ENCODE peak calls at places on chromosomes 6 and 20, in ten cellular contexts. M is Panc1, A is GM23338, J is HL-60, N is spleen, Y is HepG2, T is SK-N-SH, B is endothelial cell of umbilical vein, X is HCT116, H is upper lobe of left lung. W is an unnamed sample.

GRCh38 chr6:37862992-37863391 is 43.5 kb downstream of the ZFAND3 start:
- DNase-seq in J (no peak), M (no peak), A (no peak), H (no peak), X (no peak), T (no peak), B (no peak), Y (no peak), N (no peak), W (no peak)

GRCh38 chr6:159831373-159831679 is 31.2 kb downstream of the PNLDC1 start:
- DNase-seq in Y (no peak), B (no peak), X (no peak), T (no peak), H (no peak), M (no peak), N (no peak), J (no peak), A (no peak), W (no peak)

GRCh38 chr20:10495173-10495572 is 60.1 kb downstream of the SLX4IP start:
- DNase-seq in Y (no peak), H (no peak), T (no peak), X (no peak), J (no peak), M (no peak), B (peak), A (no peak), N (no peak), W (no peak)

GRCh38 chr20:22586645-22587310 is 2.4 kb upstream of the FOXA2 start:
- DNase-seq in M (no peak), T (peak), N (no peak), X (no peak), J (no peak), Y (peak), A (peak), H (peak), B (no peak), W (no peak)

GRCh38 chr6:30685977-30686907 is at the start of gene PPP1R18:
- DNase-seq in N (peak), J (peak), X (no peak), A (peak), B (peak), Y (no peak), T (peak), H (peak), M (no peak), W (no peak)

GRCh38 chr6:139967497-139967896 is 593.0 kb upstream of the CITED2 start:
- DNase-seq in M (no peak), B (peak), A (no peak), N (no peak), H (no peak), X (no peak), T (no peak), Y (no peak), J (no peak), W (no peak)

GRCh38 chr20:42308980-42309524 is 690.9 kb upstream of the CHD6 start:
- DNase-seq in Y (no peak), X (no peak), A (no peak), B (no peak), J (no peak), N (no peak), H (no peak), T (no peak), M (no peak), W (no peak)

GRCh38 chr20:22918286-22918983 is 116.7 kb upstream of the SSTR4 start:
- DNase-seq in H (no peak), B (no peak), M (no peak), A (no peak), Y (no peak), X (no peak), T (no peak), J (no peak), N (no peak), W (no peak)

GRCh38 chr6:81766482-81767069 is 14.1 kb upstream of the TENT5A start:
- DNase-seq in Y (peak), X (no peak), A (no peak), B (peak), T (no peak), N (no peak), M (no peak), H (no peak), J (peak), W (peak)

GRCh38 chr6:14888575-14889000 is 357.3 kb upstream of the JARID2 start:
- DNase-seq in A (no peak), X (no peak), B (no peak), H (no peak), M (no peak), J (peak), T (no peak), N (no peak), Y (no peak), W (no peak)

GRCh38 chr20:14866841-14867514 is 529.6 kb upstream of the FLRT3 start:
- DNase-seq in N (no peak), B (no peak), M (no peak), A (no peak), Y (peak), J (no peak), T (no peak), H (no peak), X (no peak), W (no peak)

GRCh38 chr6:121592955-121593665 is 157.7 kb downstream of the GJA1 start:
- DNase-seq in N (no peak), X (no peak), T (peak), Y (no peak), A (no peak), J (no peak), H (no peak), B (no peak), M (no peak), W (no peak)

GRCh38 chr6:16947461-16948159 is 154.2 kb upstream of the STMND1 start:
- DNase-seq in Y (peak), A (peak), J (no peak), H (no peak), T (no peak), B (peak), N (no peak), X (peak), M (no peak), W (peak)

GRCh38 chr20:54134445-54135220 is 39.2 kb downstream of the CYP24A1 start:
- DNase-seq in X (peak), A (no peak), N (no peak), H (no peak), B (no peak), M (no peak), J (no peak), Y (peak), T (no peak), W (no peak)

GRCh38 chr20:62068997-62069396 is 3.3 kb upstream of the TAF4 start:
- DNase-seq in J (no peak), B (no peak), T (no peak), H (no peak), N (peak), A (peak), X (no peak), M (no peak), Y (no peak), W (no peak)

GRCh38 chr20:9617940-9618339 is 103.5 kb downstream of the LAMP5 start:
- DNase-seq in B (no peak), N (no peak), T (peak), J (no peak), Y (peak), M (peak), A (peak), X (peak), H (no peak), W (peak)

GRCh38 chr6:158653577-158654354 is 3.9 kb downstream of the SYTL3 start:
- DNase-seq in T (no peak), M (no peak), N (peak), X (no peak), Y (no peak), J (peak), H (no peak), A (no peak), B (no peak), W (no peak)

GRCh38 chr20:62922451-62922921 is 3.8 kb downstream of the DIDO1 start:
- DNase-seq in N (no peak), B (no peak), X (no peak), T (no peak), A (no peak), J (no peak), M (no peak), Y (no peak), H (no peak), W (no peak)

GRCh38 chr20:370977-371754 is 9.4 kb upstream of the TRIB3 start:
- DNase-seq in B (no peak), T (no peak), J (no peak), A (no peak), M (no peak), N (no peak), H (no peak), Y (peak), X (no peak), W (no peak)

GRCh38 chr20:52204136-52204535 is 12.6 kb upstream of the ZFP64 start:
- DNase-seq in M (no peak), J (no peak), A (no peak), X (peak), B (no peak), H (no peak), T (no peak), N (no peak), Y (no peak), W (no peak)

GRCh38 chr6:52881996-52882841 is 27.3 kb downstream of the GSTA3 start:
- DNase-seq in Y (peak), N (peak), H (no peak), B (peak), J (peak), X (peak), M (peak), A (peak), T (peak), W (peak)

GRCh38 chr6:39923394-39923793 is 10.9 kb downstream of the MOCS1 start:
- DNase-seq in J (no peak), Y (no peak), N (peak), B (no peak), M (no peak), T (peak), A (no peak), H (peak), X (no peak), W (no peak)

GRCh38 chr20:47267621-47268020 is 88.9 kb downstream of the ZMYND8 start:
- DNase-seq in A (no peak), H (no peak), N (no peak), X (no peak), T (no peak), M (no peak), B (no peak), Y (no peak), J (no peak), W (no peak)

GRCh38 chr6:12594541-12594893 is 122.0 kb upstream of the PHACTR1 start:
- DNase-seq in H (no peak), B (no peak), Y (no peak), J (no peak), M (no peak), T (no peak), A (no peak), N (no peak), X (no peak), W (no peak)

GRCh38 chr6:51019785-51020184 is 201.1 kb downstream of the TFAP2B start:
- DNase-seq in X (no peak), B (no peak), J (no peak), M (no peak), T (no peak), H (no peak), N (no peak), A (no peak), Y (no peak), W (no peak)

GRCh38 chr20:54200487-54201267 is 7.2 kb upstream of the PFDN4 start:
- DNase-seq in T (no peak), M (no peak), Y (no peak), A (no peak), J (no peak), X (no peak), B (no peak), H (no peak), N (no peak), W (no peak)

GRCh38 chr6:41167173-41167963 is 4.5 kb upstream of the TREM2 start:
- DNase-seq in Y (no peak), X (no peak), J (no peak), H (no peak), N (no peak), B (peak), M (no peak), T (no peak), A (peak), W (no peak)

GRCh38 chr6:84785676-84786075 is 21.3 kb upstream of the TBX18 start:
- DNase-seq in M (no peak), J (no peak), X (no peak), T (no peak), B (no peak), Y (no peak), A (peak), N (no peak), H (no peak), W (no peak)

GRCh38 chr20:23880426-23880825 is 878 bp upstream of the CST5 start:
- DNase-seq in M (no peak), A (no peak), B (no peak), H (no peak), N (no peak), T (no peak), X (no peak), Y (no peak), J (no peak), W (no peak)

GRCh38 chr6:103122766-103123601 is 1729.5 kb downstream of the GRIK2 start:
- DNase-seq in M (peak), B (peak), T (peak), N (no peak), X (peak), A (peak), H (no peak), Y (peak), J (peak), W (peak)

GRCh38 chr6:112117554-112117953 is 30.2 kb downstream of the FAM229B start:
- DNase-seq in J (no peak), A (no peak), Y (no peak), T (no peak), N (no peak), B (peak), X (no peak), H (no peak), M (no peak), W (no peak)

GRCh38 chr6:168147205-168147738 is 68.3 kb upstream of the FRMD1 start:
- DNase-seq in J (no peak), H (no peak), M (no peak), Y (no peak), A (no peak), B (no peak), X (no peak), N (no peak), T (no peak), W (no peak)

GRCh38 chr6:147947521-147947920 is 395.1 kb upstream of the SASH1 start:
- DNase-seq in B (no peak), Y (no peak), N (no peak), T (no peak), M (no peak), H (no peak), J (no peak), X (no peak), A (no peak), W (no peak)

GRCh38 chr6:108751851-108752732 is 96.1 kb upstream of the ARMC2 start:
- DNase-seq in M (no peak), B (no peak), X (no peak), J (no peak), A (no peak), N (no peak), H (no peak), T (no peak), Y (no peak), W (no peak)

GRCh38 chr6:15504040-15504491 is 158.8 kb downstream of the DTNBP1 start:
- DNase-seq in B (no peak), X (no peak), H (peak), J (no peak), M (no peak), T (peak), Y (no peak), A (no peak), N (peak), W (no peak)

GRCh38 chr6:25578538-25578937 is 73.5 kb upstream of the SCGN start:
- DNase-seq in J (no peak), B (no peak), Y (no peak), A (no peak), T (no peak), N (no peak), M (no peak), H (no peak), X (no peak), W (no peak)

GRCh38 chr6:159052720-159053119 is 7.9 kb upstream of the TAGAP start:
- DNase-seq in N (no peak), M (no peak), X (no peak), A (no peak), J (peak), H (no peak), T (no peak), B (no peak), Y (no peak), W (no peak)

GRCh38 chr6:15661815-15662245 is 998 bp downstream of the DTNBP1 start:
- DNase-seq in X (no peak), B (no peak), J (no peak), Y (no peak), M (no peak), A (no peak), T (no peak), N (no peak), H (no peak), W (no peak)

GRCh38 chr6:92408350-92408749 is 1011.0 kb downstream of the EPHA7 start:
- DNase-seq in B (no peak), M (no peak), T (no peak), Y (no peak), J (no peak), N (no peak), X (no peak), H (no peak), A (no peak), W (no peak)
- H3K27ac ChIP-seq in B (no peak), M (no peak), T (no peak), Y (no peak), J (no peak), N (no peak), X (no peak), H (no peak), A (no peak), W (no peak)

DNA sequence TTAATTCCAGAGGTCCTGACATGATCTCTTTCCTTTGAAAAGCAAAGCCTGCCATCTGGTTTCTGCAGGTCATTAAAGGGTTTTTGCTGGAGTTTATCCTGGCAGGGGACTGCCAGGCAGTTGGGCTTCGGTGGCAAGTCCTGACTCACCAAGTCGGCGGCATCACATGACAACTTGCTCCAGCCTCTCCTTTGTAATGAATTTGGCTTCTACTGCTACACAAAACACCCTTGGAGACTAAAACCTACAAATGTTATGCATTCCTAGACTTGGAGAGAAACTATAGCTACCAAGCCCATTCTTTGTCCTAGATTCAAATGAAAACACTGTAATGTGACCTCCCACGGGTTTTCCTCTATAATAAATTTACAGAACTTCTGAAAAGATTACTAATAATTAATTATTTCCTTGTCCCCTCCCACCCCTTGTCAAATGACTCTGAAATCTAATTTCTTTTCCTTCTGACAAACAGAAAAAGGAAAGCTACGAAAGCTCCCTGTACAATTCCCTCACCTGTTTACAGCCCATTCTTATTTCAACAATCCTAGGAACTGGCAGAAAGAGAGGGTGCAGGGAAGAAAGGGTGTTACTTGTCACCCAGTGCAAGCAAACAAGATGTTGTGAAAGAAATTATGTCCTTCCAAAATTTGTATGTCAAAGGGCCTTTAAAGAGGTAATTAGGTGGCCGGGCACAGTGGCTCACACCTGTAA is 62.9 kb downstream of the QRSL1 start:
- DNase-seq in M (no peak), X (no peak), H (no peak), B (peak), A (peak), N (no peak), J (no peak), Y (no peak), T (no peak), W (no peak)
- TF ChIP-seq POLR2AphosphoS5 in M (no peak), X (no peak), H (no peak), B (no peak), A (no peak), N (no peak), J (no peak), Y (no peak), T (no peak), W (no peak)

DNA sequence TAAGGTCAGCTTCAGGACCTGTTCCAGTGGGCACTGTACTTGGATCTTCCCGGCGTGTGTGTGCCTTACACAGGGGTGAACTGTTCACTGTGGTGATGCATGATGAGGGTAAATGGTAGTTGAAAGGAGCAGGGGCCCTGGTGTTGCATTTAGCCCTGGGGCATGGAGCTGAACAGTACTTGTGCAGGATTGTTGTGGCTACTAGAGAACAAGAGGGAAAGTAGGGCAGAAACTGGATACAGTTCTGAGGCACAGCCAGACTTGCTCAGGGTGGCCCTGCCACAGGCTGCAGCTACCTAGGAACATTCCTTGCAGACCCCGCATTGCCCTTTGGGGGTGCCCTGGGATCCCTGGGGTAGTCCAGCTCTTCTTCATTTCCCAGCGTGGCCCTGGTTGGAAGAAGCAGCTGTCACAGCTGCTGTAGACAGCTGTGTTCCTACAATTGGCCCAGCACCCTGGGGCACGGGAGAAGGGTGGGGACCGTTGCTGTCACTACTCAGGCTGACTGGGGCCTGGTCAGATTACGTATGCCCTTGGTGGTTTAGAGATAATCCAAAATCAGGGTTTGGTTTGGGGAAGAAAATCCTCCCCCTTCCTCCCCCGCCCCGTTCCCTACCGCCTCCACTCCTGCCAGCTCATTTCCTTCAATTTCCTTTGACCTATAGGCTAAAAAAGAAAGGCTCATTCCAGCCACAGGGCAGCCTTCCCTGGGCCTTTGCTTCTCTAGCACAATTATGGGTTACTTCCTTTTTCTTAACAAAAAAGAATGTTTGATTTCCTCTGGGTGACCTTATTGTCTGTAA is 292.5 kb downstream of the ESR1 start:
- DNase-seq in B (peak), T (no peak), J (no peak), X (no peak), H (no peak), A (no peak), Y (no peak), M (no peak), N (no peak), W (no peak)
- H3K4me3 ChIP-seq in B (no peak), T (no peak), J (no peak), X (no peak), H (no peak), A (no peak), Y (no peak), M (no peak), N (no peak), W (no peak)

GRCh38 chr20:60088236-60088635 is 130.0 kb downstream of the CDH26 start:
- DNase-seq in J (no peak), H (no peak), N (no peak), X (no peak), Y (no peak), A (no peak), T (no peak), M (no peak), B (no peak), W (no peak)
- H3K27ac ChIP-seq in J (no peak), H (no peak), N (no peak), X (no peak), Y (no peak), A (no peak), T (no peak), M (no peak), B (no peak), W (no peak)

GRCh38 chr20:50762045-50762422 is 30.7 kb downstream of the PARD6B start:
- DNase-seq in B (no peak), A (no peak), T (no peak), Y (no peak), J (no peak), M (no peak), H (no peak), N (no peak), X (no peak), W (no peak)

GRCh38 chr20:50756447-50756846 is 25.1 kb downstream of the PARD6B start:
- DNase-seq in B (no peak), H (no peak), Y (no peak), M (no peak), X (no peak), T (no peak), J (no peak), A (no peak), N (no peak), W (no peak)

GRCh38 chr20:50758992-50759391 is 27.6 kb downstream of the PARD6B start:
- DNase-seq in X (no peak), N (no peak), T (no peak), A (no peak), H (no peak), B (no peak), Y (no peak), J (no peak), M (no peak), W (no peak)

GRCh38 chr20:50759678-50760077 is 28.3 kb downstream of the PARD6B start:
- DNase-seq in M (no peak), N (no peak), Y (no peak), T (no peak), H (no peak), J (peak), B (no peak), A (no peak), X (no peak), W (no peak)

DNA sequence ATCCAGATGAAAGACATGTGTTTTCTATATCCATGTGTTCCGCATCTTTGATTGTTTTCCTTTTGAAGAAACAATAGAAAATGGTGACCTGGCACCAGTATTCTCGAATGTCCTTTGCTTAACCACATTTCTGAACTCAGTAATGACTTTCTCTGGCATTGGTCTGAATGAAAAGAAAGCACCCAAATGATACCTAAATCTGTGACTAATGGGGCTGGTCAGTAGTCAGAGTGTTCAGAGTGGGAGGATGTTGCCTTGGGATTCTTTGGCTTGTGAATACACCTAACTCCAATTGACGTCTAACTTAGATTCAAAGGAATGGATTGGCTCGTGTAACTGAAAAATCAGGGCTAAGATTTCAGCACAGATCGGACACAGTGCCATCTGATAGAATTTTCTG is 27.1 kb downstream of the PARD6B start:
- DNase-seq in N (no peak), A (no peak), X (no peak), H (no peak), Y (no peak), M (no peak), B (no peak), J (no peak), T (no peak), W (no peak)
- TF ChIP-seq POLR2AphosphoS5 in N (no peak), A (no peak), X (no peak), H (no peak), Y (no peak), M (peak), B (no peak), J (no peak), T (no peak), W (no peak)